ENCODE peak calls at places on chromosomes 13 and 19, in four cellular contexts. C is GM12878, Y is K562, U is HepG2. K is an unnamed sample.

GRCh38 chr19:34411216-34411615 is 7.0 kb downstream of the PDCD2L start:
- DNase-seq in C (no peak), Y (no peak), U (no peak), K (no peak)

GRCh38 chr19:58428617-58429016 is 11.3 kb downstream of the ZNF132 start:
- DNase-seq in U (no peak), C (no peak), Y (no peak), K (no peak)

GRCh38 chr13:49219647-49220034 is 497 bp upstream of the MLNR start:
- DNase-seq in C (no peak), U (peak), Y (no peak), K (no peak)

GRCh38 chr19:56732974-56733373 is 61.4 kb upstream of the ZNF835 start:
- DNase-seq in Y (no peak), C (no peak), U (no peak), K (no peak)

GRCh38 chr13:111319521-111319920 is 921 bp upstream of the TEX29 start:
- DNase-seq in Y (no peak), C (no peak), U (no peak), K (no peak)

GRCh38 chr13:39810091-39810877 is 154.8 kb downstream of the COG6 start:
- DNase-seq in U (no peak), C (no peak), Y (no peak), K (no peak)

GRCh38 chr19:45955905-45956608 is 17.6 kb downstream of the NOVA2 start:
- DNase-seq in U (peak), C (no peak), Y (no peak), K (no peak)

GRCh38 chr13:76853481-76853880 is 32.7 kb downstream of the KCTD12 start:
- DNase-seq in U (no peak), C (no peak), Y (no peak), K (no peak)

GRCh38 chr13:23786607-23787006 is 102.6 kb downstream of the MIPEP start:
- DNase-seq in Y (no peak), U (no peak), C (no peak), K (no peak)

GRCh38 chr19:46351241-46352041 is 4.6 kb downstream of the PPP5C start:
- DNase-seq in U (no peak), C (no peak), Y (no peak), K (no peak)

GRCh38 chr19:43471091-43471490 is 5.7 kb upstream of the LYPD3 start:
- DNase-seq in Y (no peak), C (no peak), U (no peak), K (no peak)

GRCh38 chr13:102680842-102681725 is 13.8 kb downstream of the METTL21C start:
- DNase-seq in Y (no peak), C (no peak), U (no peak), K (no peak)

GRCh38 chr19:19146000-19146608 is 7.8 kb upstream of the TMEM161A start:
- DNase-seq in U (peak), Y (peak), C (no peak), K (peak)

GRCh38 chr13:79799049-79799448 is 318.1 kb downstream of the NDFIP2 start:
- DNase-seq in C (no peak), Y (no peak), U (no peak), K (no peak)

GRCh38 chr19:48271531-48272151 is 1.8 kb downstream of the ZNF114 start:
- DNase-seq in U (peak), C (no peak), Y (no peak), K (peak)

GRCh38 chr13:71828117-71828516 is 38.9 kb downstream of the DACH1 start:
- DNase-seq in Y (no peak), C (no peak), U (no peak), K (no peak)

GRCh38 chr13:33730147-33730546 is 87.8 kb upstream of the RFC3 start:
- DNase-seq in C (no peak), U (no peak), Y (no peak), K (no peak)

GRCh38 chr13:33017410-33017929 is 1.2 kb downstream of the KL start:
- DNase-seq in Y (peak), U (peak), C (peak), K (peak)

GRCh38 chr13:107421028-107421427 is 794.3 kb downstream of the LIG4 start:
- DNase-seq in C (no peak), U (no peak), Y (no peak), K (no peak)

GRCh38 chr13:98459721-98460370 is 117.1 kb downstream of the STK24 start:
- DNase-seq in C (no peak), U (no peak), Y (no peak), K (no peak)

DNA sequence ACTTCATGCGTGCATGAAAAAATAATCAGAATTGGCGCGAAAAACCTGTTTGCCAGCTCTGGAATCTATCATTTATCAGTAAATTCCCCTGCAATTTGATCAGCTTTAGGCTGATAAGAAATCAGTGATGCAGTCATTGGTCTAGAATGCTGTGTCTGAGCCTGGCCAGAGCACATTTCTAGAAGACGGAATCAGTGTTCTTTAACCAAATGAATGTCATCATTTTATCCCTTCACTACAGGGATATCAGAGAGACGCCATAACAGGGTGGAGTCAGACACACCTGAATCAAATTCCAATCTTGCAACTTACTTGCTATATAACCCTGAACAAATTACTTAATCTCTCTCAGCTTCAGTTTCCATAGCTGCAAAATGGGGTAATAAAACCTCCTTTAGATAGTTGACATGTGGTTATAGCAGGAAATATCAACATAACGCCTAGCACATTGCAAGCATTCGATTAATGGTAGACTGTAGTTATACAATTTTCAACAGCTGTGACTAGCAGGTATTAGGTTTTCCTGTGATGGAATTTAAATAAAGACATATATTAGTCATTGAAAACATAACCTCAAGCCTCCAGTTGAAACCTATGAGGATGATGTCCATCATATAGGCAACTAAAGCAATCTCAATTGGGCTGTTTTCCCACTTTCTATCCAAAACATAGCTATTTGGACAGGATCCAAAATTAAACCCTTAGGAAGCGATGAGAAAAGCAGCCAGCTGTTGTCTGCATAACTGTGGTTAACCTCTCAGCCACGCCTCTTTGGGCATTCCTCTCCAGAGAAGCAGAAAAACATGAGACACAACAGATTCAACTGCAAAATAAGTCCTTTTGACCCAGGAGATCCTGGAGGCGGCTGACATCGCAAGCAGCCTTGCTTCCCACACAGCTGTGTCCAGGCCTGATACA is 51.6 kb upstream of the UBL3 start:
- DNase-seq in U (no peak), Y (no peak), C (no peak), K (no peak)
- TF ChIP-seq NR2C2 in U (no peak), Y (no peak), C (no peak), K (no peak)

DNA sequence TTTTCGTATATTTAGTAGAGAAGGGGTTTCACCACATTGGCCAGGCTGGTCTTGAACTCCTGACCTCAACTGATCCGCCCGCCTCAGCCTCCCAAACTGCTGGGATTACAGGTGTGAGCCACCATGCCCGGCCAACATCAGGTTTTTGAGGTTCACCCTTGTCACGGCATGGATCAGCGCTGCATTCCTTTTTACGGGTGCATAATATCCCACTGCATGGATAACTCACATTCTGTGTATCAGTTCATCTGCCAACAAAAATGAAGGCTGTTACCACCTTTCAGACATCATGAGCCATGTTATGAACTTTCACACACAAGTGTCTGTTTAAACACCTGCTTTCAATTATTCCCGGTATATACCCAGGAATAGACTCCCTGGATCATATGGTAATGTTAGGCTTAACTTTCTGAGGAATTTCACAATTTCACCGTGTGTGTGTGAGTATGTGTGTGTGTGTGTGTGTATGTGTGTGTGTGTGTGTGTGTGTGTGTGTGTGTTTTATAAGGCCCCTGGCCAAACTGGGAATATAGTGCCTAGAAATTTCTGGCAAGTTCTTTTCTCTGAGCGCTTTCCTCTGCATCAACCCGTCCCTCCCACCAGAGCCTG is 52.2 kb downstream of the AP1M1 start:
- DNase-seq in U (no peak), Y (no peak), C (no peak), K (no peak)
- TF ChIP-seq NR2C2 in U (no peak), Y (no peak), C (no peak), K (no peak)

DNA sequence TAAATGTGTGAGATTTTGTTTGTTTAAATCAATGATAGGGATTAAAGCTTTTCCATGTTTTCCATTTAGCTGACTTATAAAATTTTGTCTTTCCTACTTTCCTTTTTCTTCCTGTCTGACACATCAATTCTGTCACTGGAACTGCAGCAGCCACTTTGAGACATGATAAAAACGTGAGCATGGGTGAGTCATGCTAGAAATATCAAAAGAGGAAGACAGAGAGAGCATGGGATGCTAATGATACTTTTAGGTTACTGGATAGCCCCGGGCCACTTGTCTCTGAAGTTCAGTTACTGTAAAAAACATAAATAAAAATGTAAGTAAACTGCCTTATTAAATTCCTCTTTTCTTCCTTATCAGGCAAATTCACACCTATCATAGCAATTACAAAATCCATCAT is 1332.0 kb upstream of the PCDH20 start:
- DNase-seq in C (no peak), U (no peak), Y (no peak), K (no peak)
- TF ChIP-seq NR2C2 in C (no peak), U (no peak), Y (no peak), K (no peak)

DNA sequence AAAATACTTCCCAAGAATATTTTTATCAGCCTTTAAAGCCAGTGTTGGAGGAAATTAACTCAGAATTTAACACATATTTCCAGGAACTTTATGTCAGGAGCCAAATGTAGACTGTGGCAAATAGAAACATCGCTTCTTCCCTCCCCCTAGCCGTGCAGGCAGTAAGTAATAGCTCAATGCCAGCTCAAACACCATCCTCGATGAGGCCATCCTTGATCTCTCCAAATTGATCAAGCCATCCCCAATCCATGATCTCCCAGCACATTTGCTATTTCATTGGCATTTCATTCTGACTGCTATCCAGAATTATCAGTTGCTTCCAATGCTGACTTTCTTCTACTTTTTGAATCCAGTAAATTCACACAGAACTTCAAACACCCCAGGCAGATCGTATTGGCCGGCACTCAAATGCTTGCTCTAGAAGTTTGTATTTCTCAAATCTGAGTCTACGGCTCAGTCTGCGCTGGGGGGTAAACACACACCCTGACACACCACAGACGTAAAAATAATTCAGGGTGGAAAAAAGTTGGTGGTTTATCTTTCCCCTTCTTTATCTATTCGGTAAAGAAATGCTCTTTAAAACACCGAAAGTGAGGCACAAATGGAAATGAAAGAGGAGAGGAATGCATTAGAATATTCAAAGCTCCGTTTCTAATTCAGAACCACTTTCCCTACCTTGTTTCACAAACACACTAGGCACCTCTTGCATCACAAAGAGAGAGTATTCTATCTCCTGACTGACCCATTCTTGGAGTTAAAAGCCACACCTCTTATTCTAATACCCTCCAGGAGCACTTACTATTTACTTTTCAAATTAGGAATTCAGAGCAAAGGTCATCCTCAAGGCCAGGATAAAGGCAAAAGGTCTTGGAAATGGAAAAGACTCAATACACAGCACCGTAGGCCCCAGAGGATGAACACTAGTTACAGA is 991 bp downstream of the OBI1 start:
- DNase-seq in Y (peak), U (peak), C (no peak), K (no peak)
- TF ChIP-seq NR2C2 in Y (no peak), U (no peak), C (no peak), K (no peak)

GRCh38 chr19:28963481-28964245 is 249.3 kb downstream of the UQCRFS1 start:
- DNase-seq in U (no peak), Y (no peak), C (no peak), K (no peak)
- TF ChIP-seq NR2C2 in U (no peak), Y (no peak), C (no peak), K (no peak)

DNA sequence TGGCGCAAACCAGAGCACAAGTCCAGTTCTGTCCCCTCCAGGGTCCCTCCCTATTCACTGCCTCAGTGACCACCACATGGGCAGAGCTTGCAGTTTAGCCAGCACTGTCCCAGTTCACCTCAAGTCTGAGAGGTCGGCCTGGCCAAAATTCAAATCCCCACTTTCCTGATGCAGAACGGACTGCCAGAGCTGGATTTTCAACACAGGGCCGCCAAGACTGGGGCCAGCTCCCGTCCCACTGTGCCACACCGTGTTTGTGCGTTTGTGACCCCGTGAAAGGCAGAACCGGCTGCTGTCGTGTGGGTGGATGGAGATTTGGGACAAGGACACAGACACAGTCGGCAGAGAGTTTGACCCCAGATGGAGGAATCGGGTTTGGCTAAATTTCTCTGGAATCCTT is 176.7 kb downstream of the URI1 start:
- DNase-seq in U (no peak), Y (no peak), C (no peak), K (no peak)
- TF ChIP-seq NR2C2 in U (no peak), Y (no peak), C (no peak), K (no peak)